ENCODE peak calls at places on chromosomes 3 and 15, in four cellular contexts. H is stimulated activated CD4-positive, alpha-beta T cell treated with anti-CD3 and anti-CD28 coated beads, Interleukin-12 subunit alpha, Interleukin-12 subunit beta, amount 100 ng/mL, for 4 hours; J is psoas muscle; T is posterior cingulate gyrus. O is an unnamed sample.

GRCh38 chr3:81393251-81393650 is 368.2 kb downstream of the GBE1 start:
- DNase-seq in H (no peak), T (no peak), J (no peak), O (no peak)

GRCh38 chr3:14771593-14772497 is 46.9 kb upstream of the FGD5 start:
- DNase-seq in T (no peak), J (no peak), H (no peak), O (no peak)

GRCh38 chr3:101128786-101129185 is 135.6 kb upstream of the ABI3BP start:
- DNase-seq in J (no peak), H (no peak), T (no peak), O (no peak)

GRCh38 chr15:90870354-90871096 is 2.1 kb downstream of the FURIN start:
- DNase-seq in T (no peak), H (no peak), J (no peak), O (no peak)

GRCh38 chr15:56683925-56684324 is 49.4 kb downstream of the ZNF280D start:
- DNase-seq in H (no peak), J (no peak), T (no peak), O (no peak)

GRCh38 chr3:66450389-66451022 is 50.3 kb downstream of the LRIG1 start:
- DNase-seq in T (no peak), H (no peak), J (peak), O (no peak)

GRCh38 chr15:57920916-57921315 is 144.6 kb downstream of the ALDH1A2 start:
- DNase-seq in H (no peak), T (no peak), J (no peak), O (no peak)

GRCh38 chr3:128337305-128337704 is 129.4 kb downstream of the DNAJB8 start:
- DNase-seq in T (no peak), J (no peak), H (no peak), O (no peak)

GRCh38 chr3:193645806-193646205 is 52.8 kb downstream of the OPA1 start:
- DNase-seq in H (no peak), J (no peak), T (no peak), O (no peak)

GRCh38 chr15:28969511-28970085 is 83.8 kb downstream of the APBA2 start:
- DNase-seq in H (no peak), T (peak), J (no peak), O (no peak)

GRCh38 chr3:60073942-60074341 is 1024.1 kb upstream of the CFAP20DC start:
- DNase-seq in T (no peak), J (no peak), H (no peak), O (no peak)

GRCh38 chr3:101070260-101071121 is 77.3 kb upstream of the ABI3BP start:
- DNase-seq in J (peak), T (no peak), H (peak), O (no peak)

GRCh38 chr15:63052128-63052826 is 9.7 kb downstream of the TPM1 start:
- DNase-seq in T (no peak), J (no peak), H (no peak), O (no peak)

GRCh38 chr3:186520957-186521842 is 23.0 kb downstream of the CRYGS start:
- DNase-seq in J (no peak), H (no peak), T (no peak), O (no peak)

GRCh38 chr3:16452265-16452664 is 61.2 kb downstream of the RFTN1 start:
- DNase-seq in T (no peak), H (no peak), J (no peak), O (no peak)

GRCh38 chr3:146342971-146343370 is 92.1 kb upstream of the PLSCR4 start:
- DNase-seq in H (no peak), T (no peak), J (no peak), O (no peak)

GRCh38 chr3:16697437-16698258 is 92.4 kb upstream of the DAZL start:
- DNase-seq in H (no peak), J (no peak), T (no peak), O (no peak)

GRCh38 chr3:27963519-27963918 is 241.4 kb upstream of the EOMES start:
- DNase-seq in J (no peak), T (no peak), H (no peak), O (no peak)

GRCh38 chr3:131283862-131284261 is 97.7 kb upstream of the NUDT16 start:
- DNase-seq in J (no peak), H (no peak), T (no peak), O (no peak)

GRCh38 chr15:78147566-78147965 is 1.6 kb upstream of the IDH3A start:
- DNase-seq in H (no peak), J (peak), T (no peak), O (no peak)